ENCODE peak calls at places on chromosomes 4 and X, in ten cellular contexts. C is HCT116, P is K562, E is transverse colon, T is stomach, W is suprapubic skin, N is prostate gland, Z is endothelial cell of umbilical vein, U is GM23338, A is Panc1. R is an unnamed sample.

GRCh38 chrX:119942831-119943184 is 743 bp downstream of the NKAP start:
- DNase-seq in C (no peak), P (no peak), E (no peak), T (no peak), W (no peak), N (no peak), Z (no peak), U (no peak), A (no peak), R (no peak)

GRCh38 chr4:101357751-101358150 is 10.4 kb upstream of the PPP3CA start:
- DNase-seq in C (no peak), P (no peak), E (no peak), T (no peak), W (no peak), N (no peak), Z (no peak), U (peak; percentile 8), A (no peak), R (no peak)

GRCh38 chr4:83124079-83124780 is 9.7 kb upstream of the PLAC8 start:
- DNase-seq in C (no peak), P (no peak), E (peak; percentile 32), T (no peak), W (no peak), N (no peak), Z (no peak), U (no peak), A (no peak), R (peak; percentile 47)

GRCh38 chr4:77092832-77093800 is 17.3 kb upstream of the CCNI start:
- DNase-seq in C (no peak), P (no peak), E (no peak), T (no peak), W (no peak), N (no peak), Z (peak; percentile 47), U (no peak), A (no peak), R (no peak)

GRCh38 chr4:40331937-40332336 is 3.2 kb upstream of the CHRNA9 start:
- DNase-seq in C (no peak), P (no peak), E (no peak), T (no peak), W (no peak), N (no peak), Z (no peak), U (no peak), A (no peak), R (no peak)

GRCh38 chrX:15269618-15270521 is at the start of gene ASB9:
- DNase-seq in C (peak; percentile 39), P (peak; percentile 52), E (peak; percentile 47), T (peak; percentile 71), W (peak; percentile 64), N (peak; percentile 13), Z (peak; percentile 64), U (peak; percentile 5), A (peak; percentile 15), R (no peak)

GRCh38 chrX:122739770-122740169 is 444.3 kb upstream of the GRIA3 start:
- DNase-seq in C (no peak), P (no peak), E (no peak), T (no peak), W (no peak), N (no peak), Z (no peak), U (peak; percentile 18), A (no peak), R (no peak)

GRCh38 chr4:35175487-35175886 is 1068.8 kb downstream of the ARAP2 start:
- DNase-seq in C (no peak), P (no peak), E (no peak), T (no peak), W (no peak), N (no peak), Z (no peak), U (no peak), A (no peak), R (no peak)

GRCh38 chr4:123936615-123937014 is 540.0 kb downstream of the SPRY1 start:
- DNase-seq in C (no peak), P (no peak), E (no peak), T (no peak), W (no peak), N (no peak), Z (peak; percentile 64), U (no peak), A (no peak), R (no peak)

GRCh38 chr4:158290912-158291311 is 80.6 kb downstream of the TMEM144 start:
- DNase-seq in C (no peak), P (no peak), E (no peak), T (no peak), W (no peak), N (no peak), Z (no peak), U (no peak), A (no peak), R (no peak)

GRCh38 chr4:140158234-140159030 is 4.4 kb upstream of the MAML3 start:
- DNase-seq in C (no peak), P (no peak), E (peak; percentile 62), T (peak; percentile 71), W (no peak), N (peak; percentile 44), Z (peak; percentile 67), U (no peak), A (no peak), R (peak; percentile 80)

DNA sequence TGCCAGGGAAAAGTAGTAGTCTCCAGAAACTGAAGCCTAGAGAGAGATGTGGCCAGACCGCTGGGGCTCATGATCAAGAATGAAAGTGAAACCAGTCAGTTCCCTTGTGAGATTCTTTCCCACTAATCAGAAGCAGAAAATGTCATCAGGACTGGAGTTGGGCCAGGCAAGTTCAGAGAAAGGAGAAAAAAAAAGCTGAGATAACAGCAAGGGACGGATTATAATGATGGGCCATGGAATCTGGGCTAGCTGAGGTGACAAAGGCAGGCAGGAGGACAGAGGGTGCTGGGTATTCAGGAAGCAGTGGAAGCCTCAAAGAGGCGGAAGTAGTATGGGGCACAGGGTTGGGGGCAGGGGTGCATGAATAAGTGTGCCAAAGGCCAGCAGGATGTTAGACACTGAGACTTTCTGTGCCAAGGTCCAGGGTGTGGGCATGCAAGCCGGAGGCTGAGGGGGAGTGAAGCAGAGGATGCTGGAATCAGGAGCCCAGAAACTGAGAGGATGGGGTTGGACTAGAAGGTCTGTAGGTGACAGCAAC is 2.5 kb downstream of the CXorf38 start:
- DNase-seq in C (no peak), P (peak; percentile 62), E (peak; percentile 77), T (peak; percentile 59), W (peak; percentile 70), N (peak; percentile 5), Z (peak; percentile 71), U (no peak), A (no peak), R (peak; percentile 71)
- TF ChIP-seq POLR2AphosphoS5 in C (no peak), P (no peak), E (peak; percentile 39), T (peak; percentile 52), W (no peak), N (peak; percentile 10), Z (peak; percentile 9), U (no peak), A (no peak), R (peak; percentile 63)

GRCh38 chrX:6852121-6852520 is 295.4 kb upstream of the STS start:
- DNase-seq in C (no peak), P (no peak), E (no peak), T (no peak), W (no peak), N (no peak), Z (no peak), U (no peak), A (no peak), R (no peak)

GRCh38 chrX:6849711-6850415 is 297.6 kb upstream of the STS start:
- DNase-seq in C (no peak), P (no peak), E (no peak), T (no peak), W (no peak), N (no peak), Z (no peak), U (no peak), A (no peak), R (no peak)

GRCh38 chrX:6852869-6853268 is 294.6 kb upstream of the STS start:
- DNase-seq in C (no peak), P (no peak), E (no peak), T (no peak), W (no peak), N (no peak), Z (no peak), U (no peak), A (no peak), R (no peak)

GRCh38 chrX:6856471-6856870 is 291.0 kb upstream of the STS start:
- DNase-seq in C (no peak), P (no peak), E (no peak), T (no peak), W (no peak), N (no peak), Z (no peak), U (no peak), A (no peak), R (no peak)

DNA sequence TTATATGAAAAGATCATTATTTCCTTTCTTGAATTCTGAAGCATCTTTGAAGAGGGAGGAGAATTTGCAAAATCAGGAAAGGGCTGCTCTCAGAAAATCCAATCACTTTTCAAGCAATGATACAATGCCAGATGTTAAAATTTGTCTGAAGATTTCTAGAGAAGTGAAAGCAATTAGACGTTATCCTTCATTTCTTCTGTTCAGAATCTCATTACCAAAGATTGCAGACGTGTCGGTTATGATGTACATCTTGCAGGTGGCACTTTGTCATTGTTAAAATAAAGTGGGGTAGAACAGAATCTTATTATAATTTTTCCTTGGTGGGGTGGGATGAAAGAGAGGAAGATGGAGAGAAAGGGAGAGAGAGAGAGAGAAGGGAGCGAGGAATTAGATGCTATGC is 296.4 kb upstream of the STS start:
- DNase-seq in C (no peak), P (no peak), E (no peak), T (no peak), W (no peak), N (no peak), Z (no peak), U (no peak), A (no peak), R (no peak)
- H3K4me1 ChIP-seq in C (no peaks in the 10 kb centered on the region), P (no peaks in the 10 kb centered on the region), E (no peaks in the 10 kb centered on the region), T (no peaks in the 10 kb centered on the region), W (no peaks in the 10 kb centered on the region), N (no peaks in the 10 kb centered on the region), Z (no peaks in the 10 kb centered on the region), U (peaks cover 8% of the 10 kb centered on the region), A (no peaks in the 10 kb centered on the region), R (no peaks in the 10 kb centered on the region)

GRCh38 chrX:101097546-101098453 is at the start of gene CENPI:
- DNase-seq in C (peak; percentile 81), P (peak; percentile 95), E (peak; percentile 95), T (peak; percentile 93), W (peak; percentile 92), N (peak; percentile 89), Z (peak; percentile 96), U (peak; percentile 93), A (peak; percentile 81), R (peak; percentile 97)
- TF ChIP-seq POLR2AphosphoS5 in C (peak; percentile 74), P (no peak), E (peak; percentile 23), T (peak; percentile 53), W (no peak), N (peak; percentile 89), Z (peak; percentile 18), U (peak; percentile 72), A (peak; percentile 96), R (peak; percentile 54)

GRCh38 chr4:185066179-185066578 is 47.9 kb downstream of the HELT start:
- DNase-seq in C (no peak), P (no peak), E (no peak), T (no peak), W (no peak), N (no peak), Z (no peak), U (no peak), A (no peak), R (no peak)

GRCh38 chr4:185071412-185071811 is 53.1 kb downstream of the HELT start:
- DNase-seq in C (no peak), P (no peak), E (no peak), T (no peak), W (no peak), N (no peak), Z (no peak), U (no peak), A (no peak), R (no peak)

GRCh38 chr4:185068837-185069236 is 50.5 kb downstream of the HELT start:
- DNase-seq in C (peak; percentile 2), P (peak; percentile 18), E (no peak), T (no peak), W (no peak), N (no peak), Z (no peak), U (peak; percentile 75), A (no peak), R (no peak)
- H3K4me1 ChIP-seq in C (no peaks in the 10 kb centered on the region), P (no peaks in the 10 kb centered on the region), E (no peaks in the 10 kb centered on the region), T (no peaks in the 10 kb centered on the region), W (no peaks in the 10 kb centered on the region), N (no peaks in the 10 kb centered on the region), Z (no peaks in the 10 kb centered on the region), U (peaks cover 17% of the 10 kb centered on the region), A (no peaks in the 10 kb centered on the region), R (no peaks in the 10 kb centered on the region)

R was measured in upper lobe of left lung.